ENCODE peak calls at places on chromosome 22, in ten cellular contexts. One of them, this sample, is unnamed.
A peak's percentile ranks its signal among the peaks of the same experiment; 100 is the strongest.

GRCh38 chr22:39101226-39101625 is 4.2 kb downstream of the APOBEC3H start:
- DNase-seq in RWPE1: no peak
- DNase-seq in psoas muscle: no peak
- DNase-seq in adrenal gland: no peak
- DNase-seq in upper lobe of right lung: no peak
- DNase-seq in PC-3: no peak
- DNase-seq in CD4-positive, CD25-positive, alpha-beta regulatory T cell: no peak
- DNase-seq in ovary: no peak
- DNase-seq in H9: peak; percentile 34
- DNase-seq in CD4-positive, alpha-beta memory T cell: peak; percentile 35
- DNase-seq in this sample: no peak

GRCh38 chr22:50705219-50705691 is 32.6 kb downstream of the SHANK3 start:
- DNase-seq in RWPE1: no peak
- DNase-seq in psoas muscle: no peak
- DNase-seq in adrenal gland: peak; percentile 59
- DNase-seq in upper lobe of right lung: peak; percentile 69
- DNase-seq in PC-3: no peak
- DNase-seq in CD4-positive, CD25-positive, alpha-beta regulatory T cell: no peak
- DNase-seq in ovary: peak; percentile 34
- DNase-seq in H9: peak; percentile 91
- DNase-seq in CD4-positive, alpha-beta memory T cell: no peak
- DNase-seq in this sample: peak; percentile 52

GRCh38 chr22:32202539-32203180 is 2.2 kb downstream of the RFPL2 start:
- DNase-seq in RWPE1: peak; percentile 58
- DNase-seq in psoas muscle: no peak
- DNase-seq in adrenal gland: no peak
- DNase-seq in upper lobe of right lung: peak; percentile 83
- DNase-seq in PC-3: peak; percentile 58
- DNase-seq in CD4-positive, CD25-positive, alpha-beta regulatory T cell: peak; percentile 56
- DNase-seq in ovary: no peak
- DNase-seq in H9: peak; percentile 73
- DNase-seq in CD4-positive, alpha-beta memory T cell: peak; percentile 56
- DNase-seq in this sample: peak; percentile 26

GRCh38 chr22:19287889-19288288 is 3.6 kb downstream of the CLTCL1 start:
- DNase-seq in RWPE1: no peak
- DNase-seq in psoas muscle: no peak
- DNase-seq in adrenal gland: peak; percentile 26
- DNase-seq in upper lobe of right lung: no peak
- DNase-seq in PC-3: peak; percentile 44
- DNase-seq in CD4-positive, CD25-positive, alpha-beta regulatory T cell: no peak
- DNase-seq in ovary: no peak
- DNase-seq in H9: no peak
- DNase-seq in CD4-positive, alpha-beta memory T cell: no peak
- DNase-seq in this sample: no peak

GRCh38 chr22:20652582-20652981 is 121.3 kb upstream of the SERPIND1 start:
- DNase-seq in RWPE1: no peak
- DNase-seq in psoas muscle: no peak
- DNase-seq in adrenal gland: no peak
- DNase-seq in upper lobe of right lung: no peak
- DNase-seq in PC-3: no peak
- DNase-seq in CD4-positive, CD25-positive, alpha-beta regulatory T cell: no peak
- DNase-seq in ovary: no peak
- DNase-seq in H9: peak; percentile 16
- DNase-seq in CD4-positive, alpha-beta memory T cell: no peak
- DNase-seq in this sample: no peak

GRCh38 chr22:44719586-44720368 is 17.8 kb downstream of the PRR5 start:
- DNase-seq in RWPE1: no peak
- DNase-seq in psoas muscle: no peak
- DNase-seq in adrenal gland: peak; percentile 72
- DNase-seq in upper lobe of right lung: no peak
- DNase-seq in PC-3: no peak
- DNase-seq in CD4-positive, CD25-positive, alpha-beta regulatory T cell: no peak
- DNase-seq in ovary: no peak
- DNase-seq in H9: no peak
- DNase-seq in CD4-positive, alpha-beta memory T cell: no peak
- DNase-seq in this sample: peak; percentile 40

GRCh38 chr22:42931421-42932196 is 74.5 kb upstream of the ARFGAP3 start:
- DNase-seq in RWPE1: no peak
- DNase-seq in psoas muscle: no peak
- DNase-seq in adrenal gland: no peak
- DNase-seq in upper lobe of right lung: peak; percentile 63
- DNase-seq in PC-3: no peak
- DNase-seq in CD4-positive, CD25-positive, alpha-beta regulatory T cell: no peak
- DNase-seq in ovary: no peak
- DNase-seq in H9: no peak
- DNase-seq in CD4-positive, alpha-beta memory T cell: no peak
- DNase-seq in this sample: no peak

GRCh38 chr22:43126506-43127165 is 16.1 kb downstream of the BIK start:
- DNase-seq in RWPE1: peak; percentile 92
- DNase-seq in psoas muscle: no peak
- DNase-seq in adrenal gland: no peak
- DNase-seq in upper lobe of right lung: no peak
- DNase-seq in PC-3: peak; percentile 88
- DNase-seq in CD4-positive, CD25-positive, alpha-beta regulatory T cell: no peak
- DNase-seq in ovary: no peak
- DNase-seq in H9: no peak
- DNase-seq in CD4-positive, alpha-beta memory T cell: no peak
- DNase-seq in this sample: no peak

GRCh38 chr22:43953988-43954771 is 1.1 kb upstream of the SAMM50 start:
- DNase-seq in RWPE1: no peak
- DNase-seq in psoas muscle: no peak
- DNase-seq in adrenal gland: no peak
- DNase-seq in upper lobe of right lung: no peak
- DNase-seq in PC-3: no peak
- DNase-seq in CD4-positive, CD25-positive, alpha-beta regulatory T cell: peak; percentile 8
- DNase-seq in ovary: no peak
- DNase-seq in H9: no peak
- DNase-seq in CD4-positive, alpha-beta memory T cell: no peak
- DNase-seq in this sample: no peak

GRCh38 chr22:40345801-40346177 is 511 bp upstream of the ADSL start:
- DNase-seq in RWPE1: peak; percentile 18
- DNase-seq in psoas muscle: no peak
- DNase-seq in adrenal gland: peak; percentile 44
- DNase-seq in upper lobe of right lung: peak; percentile 72
- DNase-seq in PC-3: peak; percentile 19
- DNase-seq in CD4-positive, CD25-positive, alpha-beta regulatory T cell: peak; percentile 76
- DNase-seq in ovary: no peak
- DNase-seq in H9: no peak
- DNase-seq in CD4-positive, alpha-beta memory T cell: peak; percentile 75
- DNase-seq in this sample: no peak

GRCh38 chr22:19942071-19942885 is 660 bp upstream of the TXNRD2 start:
- DNase-seq in RWPE1: no peak
- DNase-seq in psoas muscle: no peak
- DNase-seq in adrenal gland: peak; percentile 64
- DNase-seq in upper lobe of right lung: peak; percentile 69
- DNase-seq in PC-3: no peak
- DNase-seq in CD4-positive, CD25-positive, alpha-beta regulatory T cell: peak; percentile 33
- DNase-seq in ovary: no peak
- DNase-seq in H9: no peak
- DNase-seq in CD4-positive, alpha-beta memory T cell: no peak
- DNase-seq in this sample: no peak

GRCh38 chr22:49721211-49721763 is 106.4 kb downstream of the BRD1 start:
- DNase-seq in RWPE1: no peak
- DNase-seq in psoas muscle: no peak
- DNase-seq in adrenal gland: no peak
- DNase-seq in upper lobe of right lung: no peak
- DNase-seq in PC-3: no peak
- DNase-seq in CD4-positive, CD25-positive, alpha-beta regulatory T cell: no peak
- DNase-seq in ovary: no peak
- DNase-seq in H9: no peak
- DNase-seq in CD4-positive, alpha-beta memory T cell: no peak
- DNase-seq in this sample: no peak

GRCh38 chr22:37659066-37659896 is 758 bp downstream of the PDXP start:
- DNase-seq in RWPE1: no peak
- DNase-seq in psoas muscle: no peak
- DNase-seq in adrenal gland: no peak
- DNase-seq in upper lobe of right lung: no peak
- DNase-seq in PC-3: no peak
- DNase-seq in CD4-positive, CD25-positive, alpha-beta regulatory T cell: peak; percentile 35
- DNase-seq in ovary: peak; percentile 35
- DNase-seq in H9: no peak
- DNase-seq in CD4-positive, alpha-beta memory T cell: peak; percentile 38
- DNase-seq in this sample: no peak

GRCh38 chr22:46146329-46146728 is 4.0 kb upstream of the PPARA start:
- DNase-seq in RWPE1: no peak
- DNase-seq in psoas muscle: no peak
- DNase-seq in adrenal gland: no peak
- DNase-seq in upper lobe of right lung: no peak
- DNase-seq in PC-3: no peak
- DNase-seq in CD4-positive, CD25-positive, alpha-beta regulatory T cell: no peak
- DNase-seq in ovary: no peak
- DNase-seq in H9: no peak
- DNase-seq in CD4-positive, alpha-beta memory T cell: no peak
- DNase-seq in this sample: no peak

GRCh38 chr22:44127353-44127752 is 53.4 kb upstream of the PARVG start:
- DNase-seq in RWPE1: no peak
- DNase-seq in psoas muscle: no peak
- DNase-seq in adrenal gland: peak; percentile 27
- DNase-seq in upper lobe of right lung: peak; percentile 42
- DNase-seq in PC-3: no peak
- DNase-seq in CD4-positive, CD25-positive, alpha-beta regulatory T cell: no peak
- DNase-seq in ovary: no peak
- DNase-seq in H9: no peak
- DNase-seq in CD4-positive, alpha-beta memory T cell: no peak
- DNase-seq in this sample: no peak

GRCh38 chr22:25746012-25746373 is 4.0 kb downstream of the MYO18B start:
- DNase-seq in RWPE1: peak; percentile 13
- DNase-seq in psoas muscle: no peak
- DNase-seq in adrenal gland: no peak
- DNase-seq in upper lobe of right lung: no peak
- DNase-seq in PC-3: peak; percentile 3
- DNase-seq in CD4-positive, CD25-positive, alpha-beta regulatory T cell: peak; percentile 59
- DNase-seq in ovary: no peak
- DNase-seq in H9: no peak
- DNase-seq in CD4-positive, alpha-beta memory T cell: no peak
- DNase-seq in this sample: no peak

GRCh38 chr22:50621491-50621880 is 6.5 kb downstream of the ARSA start:
- DNase-seq in RWPE1: no peak
- DNase-seq in psoas muscle: no peak
- DNase-seq in adrenal gland: no peak
- DNase-seq in upper lobe of right lung: peak; percentile 51
- DNase-seq in PC-3: no peak
- DNase-seq in CD4-positive, CD25-positive, alpha-beta regulatory T cell: peak; percentile 89
- DNase-seq in ovary: no peak
- DNase-seq in H9: peak; percentile 18
- DNase-seq in CD4-positive, alpha-beta memory T cell: peak; percentile 79
- DNase-seq in this sample: no peak

GRCh38 chr22:19889951-19890350 is 35.3 kb upstream of the GNB1L start:
- DNase-seq in RWPE1: no peak
- DNase-seq in psoas muscle: peak; percentile 7
- DNase-seq in adrenal gland: no peak
- DNase-seq in upper lobe of right lung: no peak
- DNase-seq in PC-3: no peak
- DNase-seq in CD4-positive, CD25-positive, alpha-beta regulatory T cell: peak; percentile 21
- DNase-seq in ovary: no peak
- DNase-seq in H9: no peak
- DNase-seq in CD4-positive, alpha-beta memory T cell: no peak
- DNase-seq in this sample: no peak

GRCh38 chr22:48082284-48082683 is 1319.8 kb downstream of the TBC1D22A start:
- DNase-seq in RWPE1: no peak
- DNase-seq in psoas muscle: no peak
- DNase-seq in adrenal gland: no peak
- DNase-seq in upper lobe of right lung: no peak
- DNase-seq in PC-3: no peak
- DNase-seq in CD4-positive, CD25-positive, alpha-beta regulatory T cell: no peak
- DNase-seq in ovary: no peak
- DNase-seq in H9: no peak
- DNase-seq in CD4-positive, alpha-beta memory T cell: no peak
- DNase-seq in this sample: no peak
- H3K27ac ChIP-seq in RWPE1: no peak overlapping the region
- H3K27ac ChIP-seq in psoas muscle: no peak overlapping the region
- H3K27ac ChIP-seq in adrenal gland: no peak overlapping the region
- H3K27ac ChIP-seq in upper lobe of right lung: no peak overlapping the region
- H3K27ac ChIP-seq in PC-3: no peak overlapping the region
- H3K27ac ChIP-seq in CD4-positive, CD25-positive, alpha-beta regulatory T cell: no peak overlapping the region
- H3K27ac ChIP-seq in ovary: no peak overlapping the region
- H3K27ac ChIP-seq in H9: no peak overlapping the region
- H3K27ac ChIP-seq in CD4-positive, alpha-beta memory T cell: no peak overlapping the region
- H3K27ac ChIP-seq in this sample: no peak overlapping the region

GRCh38 chr22:41825376-41825775 is 7.5 kb upstream of the SREBF2 start:
- DNase-seq in RWPE1: no peak
- DNase-seq in psoas muscle: no peak
- DNase-seq in adrenal gland: no peak
- DNase-seq in upper lobe of right lung: no peak
- DNase-seq in PC-3: no peak
- DNase-seq in CD4-positive, CD25-positive, alpha-beta regulatory T cell: no peak
- DNase-seq in ovary: no peak
- DNase-seq in H9: no peak
- DNase-seq in CD4-positive, alpha-beta memory T cell: no peak
- DNase-seq in this sample: peak; percentile 27
- H3K27ac ChIP-seq in RWPE1: peak overlapping the region; percentile 40
- H3K27ac ChIP-seq in psoas muscle: peak overlapping the region; percentile 74
- H3K27ac ChIP-seq in adrenal gland: peak overlapping the region; percentile 95
- H3K27ac ChIP-seq in upper lobe of right lung: peak overlapping the region; percentile 63
- H3K27ac ChIP-seq in PC-3: no peak overlapping the region
- H3K27ac ChIP-seq in CD4-positive, CD25-positive, alpha-beta regulatory T cell: no peak overlapping the region
- H3K27ac ChIP-seq in ovary: no peak overlapping the region
- H3K27ac ChIP-seq in H9: no peak overlapping the region
- H3K27ac ChIP-seq in CD4-positive, alpha-beta memory T cell: no peak overlapping the region
- H3K27ac ChIP-seq in this sample: peak overlapping the region; percentile 75

DNA sequence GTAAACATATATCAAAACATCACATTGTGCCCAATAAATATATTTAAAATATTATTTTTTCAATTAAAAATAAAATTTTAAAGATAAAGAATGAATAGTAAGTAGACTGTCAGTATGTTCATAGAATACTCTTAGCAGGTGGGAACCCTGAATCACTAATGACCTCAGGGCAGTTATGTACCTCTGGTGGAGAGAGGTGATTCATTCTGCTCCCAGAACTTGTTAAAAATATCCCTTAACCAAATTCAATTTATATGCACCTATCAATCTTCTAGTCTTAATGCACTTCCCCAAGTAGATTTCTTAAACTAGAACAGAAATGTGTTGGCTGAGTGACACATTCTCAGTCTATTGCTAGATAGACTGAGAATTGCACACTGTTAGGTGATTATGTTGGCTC is 183.9 kb upstream of the SYN3 start:
- DNase-seq in RWPE1: peak; percentile 59
- DNase-seq in psoas muscle: no peak
- DNase-seq in adrenal gland: no peak
- DNase-seq in upper lobe of right lung: no peak
- DNase-seq in PC-3: no peak
- DNase-seq in CD4-positive, CD25-positive, alpha-beta regulatory T cell: no peak
- DNase-seq in ovary: no peak
- DNase-seq in H9: no peak
- DNase-seq in CD4-positive, alpha-beta memory T cell: no peak
- DNase-seq in this sample: no peak
- H3K27ac ChIP-seq in RWPE1: no peak overlapping the region
- H3K27ac ChIP-seq in psoas muscle: no peak overlapping the region
- H3K27ac ChIP-seq in adrenal gland: no peak overlapping the region
- H3K27ac ChIP-seq in upper lobe of right lung: no peak overlapping the region
- H3K27ac ChIP-seq in PC-3: no peak overlapping the region
- H3K27ac ChIP-seq in CD4-positive, CD25-positive, alpha-beta regulatory T cell: no peak overlapping the region
- H3K27ac ChIP-seq in ovary: no peak overlapping the region
- H3K27ac ChIP-seq in H9: no peak overlapping the region
- H3K27ac ChIP-seq in CD4-positive, alpha-beta memory T cell: no peak overlapping the region
- H3K27ac ChIP-seq in this sample: no peak overlapping the region

DNA sequence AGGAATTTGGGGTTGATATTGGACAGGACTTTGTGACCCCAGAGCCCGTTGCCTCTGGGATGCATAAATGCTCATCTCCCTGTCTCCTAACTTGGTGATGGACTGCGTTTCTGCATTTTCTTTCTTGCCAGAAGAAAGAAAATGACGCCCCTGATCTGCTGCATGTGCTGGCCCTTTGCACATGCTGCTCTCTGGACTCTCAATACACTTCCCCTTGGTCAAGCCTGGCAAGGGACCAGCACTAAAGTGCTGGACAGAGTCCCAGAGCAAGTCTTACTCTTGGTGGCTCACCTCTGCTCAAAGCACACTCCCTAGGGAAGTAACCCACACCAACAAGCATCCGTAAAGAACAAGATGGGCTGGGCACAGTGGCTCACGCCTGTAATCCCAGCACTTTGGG is 40.7 kb downstream of the MYH9 start:
- DNase-seq in RWPE1: no peak
- DNase-seq in psoas muscle: no peak
- DNase-seq in adrenal gland: no peak
- DNase-seq in upper lobe of right lung: no peak
- DNase-seq in PC-3: no peak
- DNase-seq in CD4-positive, CD25-positive, alpha-beta regulatory T cell: no peak
- DNase-seq in ovary: no peak
- DNase-seq in H9: no peak
- DNase-seq in CD4-positive, alpha-beta memory T cell: no peak
- DNase-seq in this sample: no peak
- H3K27ac ChIP-seq in RWPE1: peak overlapping the region; percentile 78
- H3K27ac ChIP-seq in psoas muscle: peak overlapping the region; percentile 13
- H3K27ac ChIP-seq in adrenal gland: peak overlapping the region; percentile 30
- H3K27ac ChIP-seq in upper lobe of right lung: peak overlapping the region; percentile 36
- H3K27ac ChIP-seq in PC-3: no peak overlapping the region
- H3K27ac ChIP-seq in CD4-positive, CD25-positive, alpha-beta regulatory T cell: peak overlapping the region; percentile 63
- H3K27ac ChIP-seq in ovary: no peak overlapping the region
- H3K27ac ChIP-seq in H9: no peak overlapping the region
- H3K27ac ChIP-seq in CD4-positive, alpha-beta memory T cell: no peak overlapping the region
- H3K27ac ChIP-seq in this sample: peak overlapping the region; percentile 100

This sample was measured in left ventricle myocardium inferior.